ENCODE peak calls at places on chromosomes 12 and 14, in nine cellular contexts. B is AG09319, M is nephron progenitor cell, L is endothelial cell, H is choroid plexus epithelial cell, J is mesothelial cell of epicardium, A is cardiac fibroblast, P is A549, N is Calu3. S is an unnamed sample.

GRCh38 chr14:64092338-64092737 is 201.8 kb downstream of the ESR2 start:
- DNase-seq in P (no peak), J (no peak), B (no peak), N (no peak), M (no peak), A (no peak), H (no peak), L (no peak), S (no peak)

GRCh38 chr14:38208825-38209562 is 1.3 kb downstream of the SSTR1 start:
- DNase-seq in J (peak; percentile 59), L (peak; percentile 62), A (peak; percentile 72), N (peak; percentile 58), H (peak; percentile 53), P (no peak), B (no peak), M (peak; percentile 68), S (peak; percentile 52)

GRCh38 chr14:22569749-22570131 is 19.3 kb downstream of the DAD1 start:
- DNase-seq in N (no peak), M (no peak), B (no peak), H (no peak), A (no peak), J (no peak), P (no peak), L (no peak), S (no peak)

GRCh38 chr14:26729851-26730250 is 132.0 kb upstream of the NOVA1 start:
- DNase-seq in L (no peak), A (peak; percentile 26), M (no peak), J (no peak), H (no peak), P (no peak), N (no peak), B (peak; percentile 11), S (no peak)

GRCh38 chr14:89137514-89138163 is 279.4 kb downstream of the FOXN3 start:
- DNase-seq in H (peak; percentile 77), N (peak; percentile 92), P (peak; percentile 77), M (no peak), B (peak; percentile 92), A (peak; percentile 92), J (no peak), L (no peak), S (no peak)

GRCh38 chr12:9741726-9742125 is 8.8 kb upstream of the CLECL1 start:
- DNase-seq in A (no peak), H (no peak), P (no peak), J (no peak), M (no peak), B (no peak), L (no peak), N (no peak), S (no peak)

GRCh38 chr14:103109789-103110415 is 13.4 kb upstream of the TNFAIP2 start:
- DNase-seq in P (peak; percentile 91), N (no peak), J (no peak), B (no peak), M (peak; percentile 42), A (peak; percentile 71), H (peak; percentile 71), L (no peak), S (no peak)

GRCh38 chr14:58944226-58944769 is 244.2 kb upstream of the DAAM1 start:
- DNase-seq in M (no peak), L (no peak), H (no peak), N (no peak), J (no peak), B (no peak), A (no peak), P (peak; percentile 3), S (peak; percentile 23)

GRCh38 chr12:124940393-124941169 is 26.1 kb upstream of the UBC start:
- DNase-seq in P (peak; percentile 96), L (peak; percentile 79), H (peak; percentile 93), B (peak; percentile 72), N (peak; percentile 93), J (peak; percentile 83), M (peak; percentile 76), A (peak; percentile 90), S (peak; percentile 67)

GRCh38 chr12:45737638-45738037 is 8.1 kb downstream of the ARID2 start:
- DNase-seq in L (no peak), M (no peak), B (no peak), J (no peak), A (no peak), P (no peak), H (no peak), N (no peak), S (no peak)

GRCh38 chr12:97276198-97276580 is 186.4 kb upstream of the RMST start:
- DNase-seq in P (no peak), N (peak; percentile 4), B (no peak), J (no peak), M (peak; percentile 9), L (no peak), A (no peak), H (no peak), S (no peak)

GRCh38 chr14:50003213-50004021 is 110.5 kb downstream of the ARF6 start:
- DNase-seq in P (peak; percentile 75), J (peak; percentile 63), N (peak; percentile 86), M (peak; percentile 71), A (peak; percentile 67), B (no peak), H (peak; percentile 50), L (peak; percentile 40), S (peak; percentile 36)

GRCh38 chr14:89324501-89325298 is 92.3 kb downstream of the FOXN3 start:
- DNase-seq in P (no peak), M (no peak), L (no peak), N (no peak), B (no peak), H (no peak), A (no peak), J (no peak), S (no peak)

GRCh38 chr14:54278087-54278486 is 118.7 kb upstream of the CDKN3 start:
- DNase-seq in L (no peak), N (no peak), M (no peak), B (no peak), H (peak; percentile 11), A (no peak), J (no peak), P (no peak), S (no peak)

GRCh38 chr14:62185078-62185477 is 422.9 kb downstream of the SNAPC1 start:
- DNase-seq in J (no peak), A (peak; percentile 38), N (no peak), H (peak; percentile 56), L (no peak), M (no peak), P (no peak), B (no peak), S (no peak)

DNA sequence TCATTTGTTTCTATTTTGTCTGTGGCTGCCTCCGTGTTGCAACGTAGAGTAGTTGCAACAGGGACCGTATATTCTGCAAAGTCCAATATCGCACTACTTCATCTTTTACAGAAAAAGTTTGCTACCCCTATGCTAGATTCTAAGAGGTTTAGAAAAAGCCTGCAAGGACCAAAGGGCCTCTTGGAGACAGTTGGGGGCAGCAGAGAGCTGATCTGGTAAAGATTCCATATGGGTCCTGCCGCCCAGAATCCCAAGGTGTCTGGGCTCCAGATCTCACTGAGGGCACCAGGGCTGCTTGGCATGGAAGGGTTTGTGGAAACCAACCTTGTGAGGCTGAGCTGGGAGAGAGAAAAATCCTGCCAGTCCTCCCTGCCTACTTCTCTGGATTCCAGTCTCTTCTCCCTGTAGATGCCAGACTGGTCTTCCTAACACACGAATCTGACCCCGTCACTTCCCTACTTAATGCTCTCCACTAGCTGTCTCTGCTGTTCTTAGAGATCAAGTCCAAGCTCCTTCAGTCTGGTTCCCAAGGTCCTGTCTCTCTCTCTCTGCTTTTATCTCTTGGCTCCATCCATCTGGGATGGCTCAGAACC is 74.6 kb downstream of the GLRX5 start:
- DNase-seq in M (peak; percentile 66), L (peak; percentile 71), J (peak; percentile 65), H (peak; percentile 37), N (peak; percentile 46), B (no peak), P (peak; percentile 53), A (peak; percentile 19), S (peak; percentile 44)
- TF ChIP-seq CTCF in M (peak; percentile 69), L (peak; percentile 3), J (peak; percentile 56), H (peak; percentile 58), N (peak; percentile 33), B (peak; percentile 50), P (peak; percentile 45), A (peak; percentile 42), S (peak; percentile 81)

GRCh38 chr12:131454418-131455217 is 256.3 kb upstream of the SFSWAP start:
- DNase-seq in N (peak; percentile 84), A (peak; percentile 5), L (peak; percentile 74), B (no peak), M (peak; percentile 75), P (peak; percentile 84), J (no peak), H (peak; percentile 3), S (peak; percentile 68)
- TF ChIP-seq CTCF in N (peak; percentile 80), A (no peak), L (peak; percentile 67), B (no peak), M (peak; percentile 73), P (peak; percentile 64), J (peak; percentile 79), H (peak; percentile 15), S (peak; percentile 78)

GRCh38 chr12:75774309-75775052 is 257.1 kb downstream of the PHLDA1 start:
- DNase-seq in M (no peak), B (no peak), A (peak; percentile 42), N (no peak), L (no peak), J (no peak), P (no peak), H (no peak), S (no peak)
- TF ChIP-seq CTCF in M (no peak), B (no peak), A (no peak), N (no peak), L (no peak), J (no peak), P (no peak), H (peak; percentile 7), S (no peak)

GRCh38 chr14:76121089-76121748 is 30.5 kb upstream of the GPATCH2L start:
- DNase-seq in M (no peak), J (no peak), P (no peak), A (no peak), L (no peak), B (no peak), H (no peak), N (no peak), S (no peak)

GRCh38 chr14:76123426-76124095 is 28.2 kb upstream of the GPATCH2L start:
- DNase-seq in P (no peak), H (no peak), L (no peak), N (no peak), A (no peak), J (no peak), M (no peak), B (no peak), S (no peak)

GRCh38 chr14:76129851-76130576 is 21.7 kb upstream of the GPATCH2L start:
- DNase-seq in H (no peak), B (no peak), A (no peak), N (no peak), L (no peak), J (no peak), M (no peak), P (no peak), S (no peak)

GRCh38 chr14:76126066-76126465 is 25.7 kb upstream of the GPATCH2L start:
- DNase-seq in L (no peak), N (no peak), A (no peak), M (no peak), P (no peak), B (no peak), H (no peak), J (no peak), S (no peak)

DNA sequence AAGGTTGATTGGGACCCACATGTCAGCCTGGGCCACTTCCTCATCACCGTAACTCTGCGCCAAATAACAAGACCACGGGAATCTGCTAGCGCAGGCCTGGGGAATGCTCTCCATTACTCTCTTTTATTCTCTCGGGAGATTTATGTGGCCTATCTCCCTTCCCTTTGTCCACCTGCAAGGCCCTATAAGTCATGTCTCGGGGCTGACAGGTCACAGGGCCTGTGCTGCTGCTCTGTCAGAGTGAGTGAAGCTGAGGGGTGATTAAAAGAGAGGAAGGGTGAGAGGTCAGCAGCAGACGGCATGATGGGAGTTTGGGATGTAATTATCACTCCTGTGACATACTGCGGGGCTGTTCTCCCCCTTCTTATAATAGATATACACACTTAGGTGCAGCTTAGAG is 26.2 kb upstream of the GPATCH2L start:
- DNase-seq in L (no peak), J (no peak), H (no peak), P (no peak), B (no peak), A (no peak), N (no peak), M (peak; percentile 43), S (no peak)
- TF ChIP-seq CTCF in L (no peak), J (no peak), H (no peak), P (no peak), B (no peak), A (no peak), N (no peak), M (no peak), S (no peak)

S was measured in progenitor cell of endocrine pancreas.